ENCODE peak calls at places on chromosomes 12 and 14, in five cellular contexts. U, W, V, Z and Q are unnamed samples.

GRCh38 chr12:25200703-25201102 is 5.7 kb downstream of the ETFRF1 start:
- DNase-seq in Z (no peak), V (no peak), W (no peak), U (no peak), Q (peak)

GRCh38 chr14:63573579-63573978 is 30.4 kb upstream of the PPP2R5E start:
- DNase-seq in Z (no peak), V (no peak), W (no peak), U (no peak), Q (no peak)

GRCh38 chr12:51974646-51975045 is 23.1 kb downstream of the ACVR1B start:
- DNase-seq in U (no peak), V (no peak), Z (no peak), W (no peak), Q (no peak)

GRCh38 chr12:113808095-113808951 is 157.8 kb downstream of the RBM19 start:
- DNase-seq in V (no peak), U (no peak), W (no peak), Z (no peak), Q (no peak)

GRCh38 chr12:31236998-31237637 is 88.8 kb downstream of the SINHCAF start:
- DNase-seq in V (no peak), W (no peak), Z (no peak), U (no peak), Q (no peak)

GRCh38 chr12:65779091-65779642 is 45.1 kb upstream of the HMGA2 start:
- DNase-seq in U (peak), W (no peak), Z (no peak), V (no peak), Q (peak)

GRCh38 chr12:80313184-80313583 is 130.9 kb upstream of the PTPRQ start:
- DNase-seq in V (no peak), Z (no peak), W (no peak), U (no peak), Q (no peak)

GRCh38 chr12:122949405-122949804 is 16.9 kb downstream of the ABCB9 start:
- DNase-seq in U (no peak), W (no peak), Z (no peak), V (no peak), Q (no peak)

GRCh38 chr12:95646781-95647184 is 95.5 kb upstream of the USP44 start:
- DNase-seq in V (no peak), W (no peak), U (no peak), Z (no peak), Q (no peak)